ENCODE peak calls at places on chromosomes 13 and 19, in nine cellular contexts. N is body of pancreas, O is MCF 10A, K is NCI-H226, V is osteocyte, G is fibroblast of the conjunctiva, Q is A549, T is WTC11, L is GM04504. F is an unnamed sample.

GRCh38 chr13:46179576-46180368 is 2.2 kb downstream of the LCP1 start:
- DNase-seq in G (no peak), N (no peak), K (no peak), T (no peak), Q (no peak), O (no peak), V (no peak), L (no peak), F (no peak)

GRCh38 chr13:97194473-97194872 is 27.7 kb upstream of the MBNL2 start:
- DNase-seq in O (no peak), N (no peak), K (peak), V (no peak), T (no peak), L (peak), G (no peak), Q (no peak), F (no peak)

GRCh38 chr19:49442793-49443365 is 1.6 kb upstream of the SLC17A7 start:
- DNase-seq in V (peak), O (peak), G (peak), L (peak), T (peak), K (peak), Q (peak), N (peak), F (peak)

GRCh38 chr19:38455031-38455430 is 21.5 kb downstream of the RYR1 start:
- DNase-seq in Q (no peak), V (no peak), K (no peak), O (peak), L (peak), G (no peak), T (no peak), N (no peak), F (peak)

GRCh38 chr13:49098771-49099512 is 121.2 kb upstream of the MLNR start:
- DNase-seq in K (no peak), O (peak), N (no peak), L (no peak), G (no peak), V (no peak), T (no peak), Q (peak), F (no peak)

GRCh38 chr19:35044317-35045117 is 3.0 kb downstream of the HPN start:
- DNase-seq in K (peak), N (peak), Q (peak), T (peak), V (no peak), G (no peak), O (peak), L (no peak), F (peak)

GRCh38 chr19:3586124-3586626 is 897 bp downstream of the GIPC3 start:
- DNase-seq in K (no peak), G (no peak), T (peak), N (no peak), Q (no peak), L (no peak), O (no peak), V (no peak), F (peak)

GRCh38 chr13:112967666-112968379 is 1.2 kb upstream of the MCF2L start:
- DNase-seq in O (no peak), K (no peak), V (no peak), T (no peak), Q (no peak), G (no peak), N (no peak), L (no peak), F (no peak)

GRCh38 chr19:17779281-17779930 is 15.5 kb upstream of the B3GNT3 start:
- DNase-seq in G (no peak), O (peak), K (peak), N (no peak), Q (peak), T (peak), L (no peak), V (no peak), F (peak)

GRCh38 chr13:50124536-50125305 is 109.5 kb downstream of the KCNRG start:
- DNase-seq in O (peak), T (peak), G (peak), L (peak), V (peak), Q (peak), K (peak), N (peak), F (peak)

GRCh38 chr13:113665582-113666323 is 1.3 kb upstream of the GRK1 start:
- DNase-seq in T (no peak), L (no peak), V (no peak), Q (no peak), G (no peak), O (no peak), N (no peak), K (no peak), F (no peak)

F was measured in iPS-NIHi11.